ENCODE peak calls at places on chromosomes 16 and 17, in eight cellular contexts. Z is tibial artery, O is MM.1S, A is RCC 7860, C is NCI-H774, S is NCI-H510A treated with DMSO at 0.1 percent for 48 hours, G is lower leg skin, L is Peyer's patch. R is an unnamed sample.

GRCh38 chr16:10121496-10121895 is 60.7 kb downstream of the GRIN2A start:
- DNase-seq in C (no peak), S (no peak), L (no peak), A (peak; percentile 57), G (no peak), O (no peak), Z (no peak), R (no peak)

GRCh38 chr17:69733171-69734014 is 318.9 kb downstream of the MAP2K6 start:
- DNase-seq in A (peak; percentile 96), O (peak; percentile 24), S (peak; percentile 1), L (no peak), G (peak; percentile 85), Z (no peak), C (no peak), R (no peak)

GRCh38 chr17:31379796-31380195 is 11.7 kb upstream of the RAB11FIP4 start:
- DNase-seq in S (no peak), Z (no peak), C (no peak), O (no peak), G (no peak), L (no peak), A (no peak), R (no peak)

GRCh38 chr16:88815901-88816589 is 4.3 kb upstream of the APRT start:
- DNase-seq in O (peak; percentile 21), G (no peak), S (peak; percentile 7), C (no peak), L (peak; percentile 52), Z (no peak), A (peak; percentile 13), R (no peak)

GRCh38 chr17:46044286-46044928 is 45.4 kb downstream of the STH start:
- DNase-seq in L (peak; percentile 66), O (peak; percentile 48), A (peak; percentile 60), G (no peak), S (peak; percentile 78), Z (peak; percentile 87), C (peak; percentile 52), R (peak; percentile 76)

GRCh38 chr17:65154770-65155589 is 17.8 kb downstream of the RGS9 start:
- DNase-seq in S (no peak), A (peak; percentile 49), G (no peak), C (no peak), Z (no peak), L (no peak), O (peak; percentile 53), R (no peak)

GRCh38 chr17:49546546-49547535 is 28.8 kb upstream of the NXPH3 start:
- DNase-seq in S (no peak), A (no peak), O (no peak), L (no peak), Z (no peak), C (no peak), G (peak; percentile 70), R (no peak)

GRCh38 chr16:53055603-53056527 is 1.1 kb downstream of the CHD9 start:
- DNase-seq in Z (no peak), O (peak; percentile 45), G (no peak), A (peak; percentile 22), S (peak; percentile 41), L (peak; percentile 50), C (no peak), R (peak; percentile 43)

GRCh38 chr17:55527520-55528118 is 16.4 kb upstream of the SMIM36 start:
- DNase-seq in A (no peak), S (peak; percentile 87), O (peak; percentile 13), G (no peak), L (no peak), C (peak; percentile 59), Z (no peak), R (peak; percentile 47)

GRCh38 chr16:68396481-68396880 is 51.8 kb downstream of the SMPD3 start:
- DNase-seq in O (peak; percentile 47), A (no peak), S (peak; percentile 26), G (no peak), L (peak; percentile 47), C (peak; percentile 24), Z (no peak), R (no peak)

GRCh38 chr17:50452627-50453300 is 15.9 kb downstream of the CHAD start:
- DNase-seq in S (no peak), L (no peak), A (no peak), O (no peak), G (no peak), Z (no peak), C (no peak), R (no peak)

GRCh38 chr16:47140686-47141085 is 3.1 kb downstream of the NETO2 start:
- DNase-seq in G (no peak), S (no peak), C (no peak), O (no peak), Z (no peak), L (no peak), A (no peak), R (no peak)

GRCh38 chr17:8016632-8017424 is 14.4 kb downstream of the GUCY2D start:
- DNase-seq in A (no peak), S (no peak), L (peak; percentile 29), O (peak; percentile 27), G (peak; percentile 86), C (no peak), Z (no peak), R (no peak)

R was measured in uterus.